ENCODE peak calls at places on chromosome 4, in four cellular contexts. B is A549, I is HepG2, K is K562. U is an unnamed sample.
A peak's percentile ranks its signal among the peaks of the same experiment; 100 is the strongest.

GRCh38 chr4:628821-629635 is 3.7 kb downstream of the PDE6B start:
- DNase-seq in K (no peak), I (no peak), B (no peak), U (no peak)

GRCh38 chr4:142088906-142089305 is 452.5 kb downstream of the IL15 start:
- DNase-seq in I (no peak), K (no peak), B (no peak), U (no peak)

GRCh38 chr4:17301869-17302268 is 210.0 kb downstream of the QDPR start:
- DNase-seq in B (no peak), I (no peak), K (no peak), U (no peak)

GRCh38 chr4:57095245-57095644 is 14.9 kb downstream of the IGFBP7 start:
- DNase-seq in K (no peak), B (no peak), I (no peak), U (no peak)

GRCh38 chr4:32142075-32142474 is 1421.9 kb downstream of the PCDH7 start:
- DNase-seq in K (no peak), B (no peak), I (no peak), U (no peak)

GRCh38 chr4:80199947-80200346 is 2.6 kb downstream of the PRDM8 start:
- DNase-seq in K (no peak), I (no peak), B (no peak), U (no peak)

GRCh38 chr4:74969507-74970474 is 36.9 kb downstream of the PARM1 start:
- DNase-seq in B (no peak), I (no peak), K (no peak), U (no peak)

GRCh38 chr4:8594097-8595038 is 1.8 kb downstream of the CPZ start:
- DNase-seq in B (peak; percentile 77), I (peak; percentile 75), K (peak; percentile 94), U (peak; percentile 4)

GRCh38 chr4:42709392-42710065 is 52.6 kb upstream of the ATP8A1 start:
- DNase-seq in K (no peak), I (no peak), B (no peak), U (no peak)

GRCh38 chr4:89303177-89303576 is 4.4 kb downstream of the GPRIN3 start:
- DNase-seq in I (no peak), B (no peak), K (no peak), U (no peak)

GRCh38 chr4:109998867-109999303 is 86.2 kb downstream of the EGF start:
- DNase-seq in B (peak; percentile 37), K (peak; percentile 43), I (peak; percentile 73), U (peak; percentile 38)

GRCh38 chr4:83284161-83285021 is at the start of gene COQ2:
- DNase-seq in I (peak; percentile 86), K (peak; percentile 92), B (peak; percentile 89), U (no peak)

GRCh38 chr4:83282049-83282535 is 2.5 kb downstream of the COQ2 start:
- DNase-seq in I (peak; percentile 53), K (peak; percentile 24), B (peak; percentile 42), U (no peak)

GRCh38 chr4:83281326-83281725 is 3.3 kb downstream of the COQ2 start:
- DNase-seq in B (no peak), K (no peak), I (no peak), U (no peak)

GRCh38 chr4:83285022-83285387 is 407 bp upstream of the COQ2 start:
- DNase-seq in I (no peak), K (peak; percentile 11), B (peak; percentile 15), U (no peak)
- TF ChIP-seq REST in I (no peak), K (no peak), B (no peak), U (no peak)

DNA sequence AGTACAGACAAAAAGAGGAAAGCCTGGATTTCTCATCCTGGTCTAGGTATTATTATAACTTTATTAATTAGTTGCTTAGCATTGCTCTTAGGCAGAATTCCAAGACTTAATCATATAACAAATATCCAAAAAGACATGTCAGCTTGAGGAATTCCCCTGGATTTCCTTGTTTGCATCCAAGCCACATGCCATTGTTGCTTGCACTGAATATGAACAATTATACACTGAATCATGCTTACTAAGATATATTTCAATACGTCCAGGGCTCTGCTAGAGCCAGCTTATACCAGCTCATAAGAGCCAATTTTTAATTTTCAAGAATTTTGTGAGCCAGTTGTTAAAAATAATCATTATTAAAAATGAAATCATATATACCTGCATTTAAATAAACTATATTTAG is 5.5 kb upstream of the TLR10 start:
- DNase-seq in B (peak; percentile 26), K (no peak), I (no peak), U (no peak)
- TF ChIP-seq JUNB in B (no peak), K (no peak), I (no peak), U (no peak)

GRCh38 chr4:47914219-47914925 is at the start of gene NFXL1:
- DNase-seq in I (peak; percentile 95), K (peak; percentile 94), B (peak; percentile 71), U (peak; percentile 79)

GRCh38 chr4:47915378-47915777 is 995 bp upstream of the NFXL1 start:
- DNase-seq in K (no peak), I (no peak), B (no peak), U (no peak)

GRCh38 chr4:47914926-47915237 is 499 bp upstream of the NFXL1 start:
- DNase-seq in K (no peak), B (no peak), I (no peak), U (no peak)

GRCh38 chr4:47913858-47914218 is 545 bp downstream of the NFXL1 start:
- DNase-seq in K (no peak), I (peak; percentile 13), B (peak; percentile 6), U (no peak)

GRCh38 chr4:47913328-47913727 is 1.1 kb downstream of the NFXL1 start:
- DNase-seq in K (no peak), I (peak; percentile 3), B (no peak), U (no peak)
- TF ChIP-seq RFX5 in K (no peak), I (no peak), B (no peak), U (no peak)

GRCh38 chr4:105624530-105624929 is 72.1 kb downstream of the ARHGEF38 start:
- DNase-seq in I (no peak), B (no peak), K (no peak), U (no peak)
- TF ChIP-seq REST in I (no peak), B (no peak), K (no peak), U (no peak)

U was measured in GM12878.